ENCODE peak calls at places on chromosomes 3 and 15, in nine cellular contexts. L is tibial nerve, K is neuronal stem cell, R is lower leg skin, H is A549, G is AG10803, B is lung, E is stomach, F is neural progenitor cell. N is an unnamed sample.

GRCh38 chr3:148718982-148719862 is 21.5 kb downstream of the AGTR1 start:
- DNase-seq in F (peak; percentile 20), L (no peak), G (peak; percentile 24), K (no peak), R (no peak), H (peak; percentile 32), B (no peak), E (no peak), N (no peak)

GRCh38 chr3:19487386-19487785 is 339.1 kb downstream of the KCNH8 start:
- DNase-seq in F (no peak), L (no peak), B (no peak), G (no peak), R (no peak), H (no peak), E (no peak), K (no peak), N (no peak)

GRCh38 chr3:134748698-134749097 is 46.4 kb upstream of the EPHB1 start:
- DNase-seq in B (peak; percentile 17), G (no peak), K (no peak), R (no peak), L (no peak), E (no peak), F (no peak), H (no peak), N (no peak)

GRCh38 chr3:129095285-129095684 is 26.3 kb downstream of the RAB43 start:
- DNase-seq in R (no peak), H (no peak), G (no peak), L (no peak), B (no peak), E (no peak), F (no peak), K (no peak), N (no peak)

GRCh38 chr3:30632521-30632920 is 26.1 kb downstream of the TGFBR2 start:
- DNase-seq in E (no peak), K (no peak), H (no peak), B (no peak), L (no peak), F (no peak), G (no peak), R (no peak), N (no peak)

GRCh38 chr3:177713921-177714900 is 516.9 kb upstream of the TBL1XR1 start:
- DNase-seq in G (peak; percentile 57), H (no peak), B (no peak), E (no peak), F (peak; percentile 13), L (no peak), R (no peak), K (no peak), N (no peak)

GRCh38 chr3:28745904-28746617 is 397.4 kb upstream of the AZI2 start:
- DNase-seq in L (no peak), B (no peak), F (no peak), G (peak; percentile 22), R (no peak), H (no peak), K (no peak), E (no peak), N (no peak)

GRCh38 chr3:65569129-65569528 is 469.6 kb downstream of the MAGI1 start:
- DNase-seq in E (no peak), F (no peak), G (no peak), R (no peak), L (no peak), B (no peak), K (no peak), H (no peak), N (no peak)

GRCh38 chr3:101533603-101533968 is 20.6 kb upstream of the SENP7 start:
- DNase-seq in E (no peak), L (no peak), B (no peak), K (no peak), R (no peak), H (no peak), G (peak; percentile 11), F (no peak), N (no peak)

GRCh38 chr3:37028329-37028728 is 35.0 kb downstream of the MLH1 start:
- DNase-seq in K (no peak), R (no peak), G (no peak), L (no peak), B (no peak), H (no peak), F (no peak), E (peak; percentile 77), N (no peak)

GRCh38 chr15:91872356-91873132 is 19.0 kb downstream of the SLCO3A1 start:
- DNase-seq in E (peak; percentile 48), B (peak; percentile 77), K (no peak), R (no peak), H (no peak), F (no peak), G (no peak), L (no peak), N (no peak)

GRCh38 chr15:85485956-85486567 is 105.7 kb downstream of the AKAP13 start:
- DNase-seq in E (peak; percentile 53), B (peak; percentile 69), F (peak; percentile 80), H (peak; percentile 84), R (peak; percentile 80), K (peak; percentile 75), L (no peak), G (peak; percentile 74), N (peak; percentile 73)

GRCh38 chr3:9884555-9885165 is 4.6 kb upstream of the CIDEC start:
- DNase-seq in G (peak; percentile 77), E (no peak), R (peak; percentile 74), H (peak; percentile 93), L (no peak), F (no peak), K (no peak), B (no peak), N (peak; percentile 96)

GRCh38 chr3:133837487-133838295 is 32.1 kb downstream of the SRPRB start:
- DNase-seq in H (no peak), E (no peak), F (no peak), K (no peak), L (no peak), G (no peak), B (no peak), R (no peak), N (peak; percentile 34)

GRCh38 chr3:39718674-39719595 is 90.5 kb upstream of the MYRIP start:
- DNase-seq in G (peak; percentile 73), E (no peak), L (no peak), F (no peak), R (no peak), B (no peak), K (no peak), H (no peak), N (peak; percentile 49)

DNA sequence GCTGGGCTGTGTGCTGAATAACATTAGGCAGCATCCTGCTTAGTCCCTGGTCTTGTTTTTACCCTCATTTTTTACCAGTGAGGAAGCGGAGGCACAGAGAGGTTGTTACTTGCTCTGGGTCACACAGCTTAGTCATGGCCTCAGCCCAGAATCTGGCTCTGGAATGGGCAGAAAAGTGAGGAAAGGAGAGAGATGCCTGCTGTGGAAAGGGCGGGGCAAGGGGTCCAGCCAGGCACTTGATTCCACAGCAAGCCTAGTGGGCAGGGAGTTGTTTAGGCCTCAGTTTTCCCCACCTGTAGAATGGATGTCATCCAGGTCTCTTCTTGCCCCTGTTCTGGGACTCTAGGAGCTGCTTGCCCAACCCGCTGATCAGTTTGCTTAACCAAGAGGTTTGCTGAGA is 35.9 kb downstream of the SLC6A6 start:
- DNase-seq in K (no peak), E (no peak), B (no peak), F (no peak), G (no peak), H (no peak), L (no peak), R (no peak), N (no peak)
- H3K4me3 ChIP-seq in K (no peak overlapping the region), E (no peak overlapping the region), B (no peak overlapping the region), F (no peak overlapping the region), G (no peak overlapping the region), H (no peak overlapping the region), L (no peak overlapping the region), R (no peak overlapping the region), N (no peak overlapping the region)

GRCh38 chr3:183331518-183331917 is 78.5 kb downstream of the B3GNT5 start:
- DNase-seq in L (no peak), R (no peak), B (no peak), G (no peak), F (no peak), H (no peak), E (no peak), K (no peak), N (no peak)
- H3K4me3 ChIP-seq in L (no peak overlapping the region), R (no peak overlapping the region), B (no peak overlapping the region), G (no peak overlapping the region), F (no peak overlapping the region), H (no peak overlapping the region), E (no peak overlapping the region), K (no peak overlapping the region), N (no peak overlapping the region)

GRCh38 chr3:150653110-150653561 is 50.0 kb downstream of the SELENOT start:
- DNase-seq in F (no peak), E (no peak), R (no peak), G (no peak), H (no peak), K (no peak), L (no peak), B (no peak), N (no peak)
- H3K4me3 ChIP-seq in F (no peak overlapping the region), E (no peak overlapping the region), R (no peak overlapping the region), G (no peak overlapping the region), H (no peak overlapping the region), K (no peak overlapping the region), L (no peak overlapping the region), B (no peak overlapping the region), N (no peak overlapping the region)

GRCh38 chr15:66721020-66721419 is 19.0 kb downstream of the SMAD6 start:
- DNase-seq in G (no peak), B (no peak), R (no peak), L (no peak), H (no peak), E (no peak), K (no peak), F (no peak), N (no peak)
- H3K4me3 ChIP-seq in G (no peak overlapping the region), B (no peak overlapping the region), R (no peak overlapping the region), L (no peak overlapping the region), H (no peak overlapping the region), E (no peak overlapping the region), K (no peak overlapping the region), F (no peak overlapping the region), N (no peak overlapping the region)

DNA sequence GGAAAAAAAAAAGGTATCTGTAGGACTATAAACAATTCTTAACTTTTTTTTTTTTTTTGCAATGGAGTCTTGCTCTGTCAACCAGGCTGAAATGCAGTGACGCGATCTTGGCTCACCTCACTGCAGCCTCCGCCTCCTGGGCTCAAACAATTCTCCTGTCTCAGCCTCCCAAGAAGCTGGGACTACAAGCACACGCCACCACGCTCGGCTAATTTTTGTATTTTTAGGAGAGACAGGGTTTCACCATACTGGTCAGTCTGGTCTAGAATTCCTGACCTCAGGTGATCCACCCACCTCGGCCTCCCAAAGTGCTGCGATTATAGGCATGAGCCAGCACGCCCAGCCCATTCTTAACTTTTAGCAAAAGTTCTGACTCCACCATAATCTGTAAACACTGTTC is 50.5 kb downstream of the TRPM7 start:
- DNase-seq in L (no peak), H (no peak), E (no peak), K (no peak), R (no peak), B (no peak), F (no peak), G (no peak), N (no peak)
- H3K4me3 ChIP-seq in L (no peak overlapping the region), H (no peak overlapping the region), E (no peak overlapping the region), K (no peak overlapping the region), R (no peak overlapping the region), B (no peak overlapping the region), F (no peak overlapping the region), G (no peak overlapping the region), N (no peak overlapping the region)

GRCh38 chr3:119500265-119500664 is 1.9 kb downstream of the TIMMDC1 start:
- DNase-seq in L (no peak), G (no peak), K (no peak), H (no peak), B (no peak), F (no peak), E (no peak), R (no peak), N (no peak)
- H3K4me3 ChIP-seq in L (no peak overlapping the region), G (no peak overlapping the region), K (no peak overlapping the region), H (no peak overlapping the region), B (no peak overlapping the region), F (peak overlapping the region; percentile 67), E (peak overlapping the region; percentile 62), R (no peak overlapping the region), N (peak overlapping the region; percentile 27)